ENCODE peak calls at places on chromosomes 2 and 18, in five cellular contexts. B is hepatocyte; H is stomach; Z is CD4-positive, alpha-beta memory T cell; I is psoas muscle. M is an unnamed sample.

GRCh38 chr2:1884933-1885580 is 140.7 kb upstream of the PXDN start:
- DNase-seq in B (no peak), H (no peak), Z (no peak), I (no peak), M (no peak)

GRCh38 chr2:57981369-57981768 is 65.2 kb upstream of the VRK2 start:
- DNase-seq in B (no peak), H (no peak), Z (no peak), I (no peak), M (no peak)

GRCh38 chr2:19682493-19682892 is 219.3 kb downstream of the TTC32 start:
- DNase-seq in B (peak; percentile 30), H (no peak), Z (no peak), I (no peak), M (no peak)

GRCh38 chr2:205848601-205849000 is 166.3 kb downstream of the NRP2 start:
- DNase-seq in B (no peak), H (no peak), Z (no peak), I (no peak), M (no peak)

GRCh38 chr2:152050915-152051314 is 47.9 kb downstream of the CACNB4 start:
- DNase-seq in B (no peak), H (no peak), Z (no peak), I (no peak), M (no peak)

GRCh38 chr2:41923156-41923786 is 124.5 kb upstream of the PKDCC start:
- DNase-seq in B (no peak), H (no peak), Z (no peak), I (no peak), M (no peak)

GRCh38 chr18:74513883-74514205 is 17.7 kb downstream of the CNDP2 start:
- DNase-seq in B (no peak), H (peak; percentile 22), Z (no peak), I (no peak), M (no peak)

GRCh38 chr2:128261245-128262128 is 57.2 kb downstream of the HS6ST1 start:
- DNase-seq in B (no peak), H (no peak), Z (no peak), I (no peak), M (no peak)

GRCh38 chr2:178397002-178397605 is 53.9 kb downstream of the PRKRA start:
- DNase-seq in B (peak; percentile 67), H (no peak), Z (no peak), I (no peak), M (no peak)

GRCh38 chr2:98460573-98461560 is 16.2 kb downstream of the INPP4A start:
- DNase-seq in B (no peak), H (peak; percentile 32), Z (peak; percentile 91), I (no peak), M (no peak)
- H3K4me3 ChIP-seq in B (no peak overlapping the region), H (no peak overlapping the region), Z (no peak overlapping the region), I (no peak overlapping the region), M (no peak overlapping the region)

GRCh38 chr2:222568866-222569265 is 87.0 kb downstream of the FARSB start:
- DNase-seq in B (no peak), H (no peak), Z (no peak), I (peak; percentile 46), M (peak; percentile 58)

GRCh38 chr2:222566229-222566628 is 89.7 kb downstream of the FARSB start:
- DNase-seq in B (no peak), H (no peak), Z (no peak), I (no peak), M (no peak)

GRCh38 chr2:222572264-222572721 is 83.6 kb downstream of the FARSB start:
- DNase-seq in B (no peak), H (no peak), Z (no peak), I (no peak), M (no peak)

GRCh38 chr2:222572761-222573174 is 83.1 kb downstream of the FARSB start:
- DNase-seq in B (peak; percentile 25), H (no peak), Z (no peak), I (no peak), M (no peak)

GRCh38 chr2:222569826-222570225 is 86.1 kb downstream of the FARSB start:
- DNase-seq in B (no peak), H (no peak), Z (no peak), I (no peak), M (no peak)
- H3K4me1 ChIP-seq in B (peaks cover 17% of the 10 kb centered on the region), H (peaks cover 10% of the 10 kb centered on the region), Z (no peaks in the 10 kb centered on the region), I (peaks cover 39% of the 10 kb centered on the region), M (peaks cover 10% of the 10 kb centered on the region)

GRCh38 chr2:201116959-201117734 is 1.2 kb downstream of the CFLAR start:
- DNase-seq in B (peak; percentile 76), H (peak; percentile 70), Z (peak; percentile 81), I (peak; percentile 77), M (peak; percentile 63)
- H3K4me3 ChIP-seq in B (peak overlapping the region; percentile 40), H (peak overlapping the region; percentile 88), Z (peak overlapping the region; percentile 98), I (peak overlapping the region; percentile 100), M (peak overlapping the region; percentile 91)

GRCh38 chr18:22468554-22468891 is 50.8 kb upstream of the CTAGE1 start:
- DNase-seq in B (no peak), H (no peak), Z (no peak), I (no peak), M (no peak)

GRCh38 chr18:22471546-22472131 is 53.9 kb upstream of the CTAGE1 start:
- DNase-seq in B (peak; percentile 80), H (peak; percentile 71), Z (no peak), I (no peak), M (no peak)

GRCh38 chr18:22469061-22469689 is 51.5 kb upstream of the CTAGE1 start:
- DNase-seq in B (no peak), H (no peak), Z (no peak), I (no peak), M (no peak)

GRCh38 chr18:22470511-22471181 is 52.9 kb upstream of the CTAGE1 start:
- DNase-seq in B (peak; percentile 33), H (peak; percentile 34), Z (no peak), I (no peak), M (no peak)

DNA sequence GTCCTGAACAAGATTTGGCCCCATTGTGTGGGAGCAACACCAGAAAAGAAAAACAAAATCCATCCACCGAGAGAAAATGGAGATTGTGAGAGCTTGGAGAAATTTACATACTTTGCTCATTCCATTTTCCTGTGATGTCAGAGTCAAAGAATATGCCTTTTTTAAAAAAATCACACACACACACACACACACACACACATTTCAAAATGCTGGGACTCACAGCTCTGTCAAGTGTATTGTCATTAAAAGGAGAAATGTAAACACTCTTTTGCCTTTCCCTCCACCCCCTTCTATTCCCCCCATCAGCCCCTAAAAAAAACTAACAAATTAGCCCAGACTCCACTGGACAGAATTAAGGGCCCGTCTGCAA is 52.4 kb upstream of the CTAGE1 start:
- DNase-seq in B (no peak), H (no peak), Z (no peak), I (no peak), M (no peak)
- H3K4me1 ChIP-seq in B (peaks cover 52% of the 10 kb centered on the region), H (peaks cover 36% of the 10 kb centered on the region), Z (no peaks in the 10 kb centered on the region), I (no peaks in the 10 kb centered on the region), M (peaks cover 4% of the 10 kb centered on the region)

DNA sequence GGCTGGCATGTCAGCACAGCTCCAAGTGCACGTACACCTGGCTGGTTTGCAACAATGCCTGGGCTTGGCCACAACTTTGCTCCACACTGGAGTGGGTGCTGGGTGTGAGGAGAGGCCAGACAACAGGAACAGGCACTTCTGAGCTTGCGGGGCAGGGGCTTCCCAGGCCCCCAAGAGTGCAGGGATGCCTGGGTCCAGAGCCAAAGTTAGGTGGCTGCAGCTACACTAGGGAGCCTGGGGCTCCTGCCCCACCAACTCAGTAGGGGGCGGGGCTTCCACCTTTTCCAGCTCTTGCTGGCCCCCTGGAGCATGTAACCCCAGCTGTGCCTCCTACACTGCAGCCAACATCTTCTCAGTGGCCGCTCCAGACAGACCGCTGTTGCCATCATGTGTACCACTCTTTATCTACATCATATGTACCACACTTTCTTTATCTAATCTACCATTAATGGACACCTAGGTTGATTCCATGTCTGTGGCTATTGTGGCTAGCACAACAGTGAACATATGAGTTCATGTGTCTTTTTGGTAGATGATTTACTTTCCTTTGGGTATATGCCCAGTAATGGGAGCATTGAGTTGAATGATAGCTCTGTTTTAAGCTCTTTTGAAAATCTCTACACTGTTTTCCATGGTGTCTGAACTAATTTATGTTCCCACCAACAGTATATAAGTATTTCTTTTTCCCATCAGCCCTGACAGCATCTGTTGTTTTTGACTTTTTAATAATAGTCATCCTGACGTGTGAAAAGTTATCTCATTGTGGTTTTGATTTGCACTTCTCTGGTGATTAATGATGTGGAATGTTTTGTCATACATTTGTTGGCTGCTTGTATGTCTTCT is 87.9 kb downstream of the ZNF804A start:
- DNase-seq in B (no peak), H (no peak), Z (no peak), I (no peak), M (no peak)
- H3K4me3 ChIP-seq in B (no peak overlapping the region), H (no peak overlapping the region), Z (no peak overlapping the region), I (no peak overlapping the region), M (no peak overlapping the region)

M was measured in testis.